ENCODE peak calls at places on chromosomes 7 and 10, in seven cellular contexts. S is EL, B is heart right ventricle, K is smooth muscle cell of the brain vasculature, R is HL-60, D is B cell, U is epithelial cell of esophagus. Q is an unnamed sample.

GRCh38 chr7:130897515-130898419 is 163.8 kb upstream of the KLF14 start:
- DNase-seq in U (no peak), D (peak), B (no peak), K (no peak), S (peak), R (no peak), Q (no peak)

GRCh38 chr7:74655324-74655723 is 2.2 kb upstream of the GTF2I start:
- DNase-seq in S (no peak), B (no peak), U (no peak), K (no peak), D (no peak), R (no peak), Q (no peak)

GRCh38 chr7:112484671-112485097 is 3.9 kb downstream of the LSMEM1 start:
- DNase-seq in K (peak), S (peak), U (peak), R (no peak), D (no peak), B (peak), Q (no peak)

GRCh38 chr7:14988941-14989340 is 86.4 kb upstream of the DGKB start:
- DNase-seq in K (no peak), D (no peak), U (no peak), B (no peak), S (no peak), R (no peak), Q (no peak)

GRCh38 chr10:35568483-35569015 is 36.6 kb upstream of the GJD4 start:
- DNase-seq in R (no peak), D (no peak), B (no peak), K (no peak), U (no peak), S (no peak), Q (no peak)

GRCh38 chr10:119189811-119190282 is 11.2 kb upstream of the PRDX3 start:
- DNase-seq in D (peak), R (no peak), B (no peak), K (no peak), S (peak), U (no peak), Q (no peak)

GRCh38 chr7:2260820-2261219 is 18.8 kb downstream of the NUDT1 start:
- DNase-seq in S (peak), U (peak), B (no peak), R (no peak), D (no peak), K (no peak), Q (no peak)

GRCh38 chr10:51700228-51700835 is 937 bp upstream of the CSTF2T start:
- DNase-seq in U (peak), B (peak), R (no peak), K (no peak), D (peak), S (no peak), Q (no peak)

GRCh38 chr10:2475711-2476110 is 591.6 kb upstream of the PFKP start:
- DNase-seq in R (no peak), D (no peak), U (no peak), S (no peak), B (no peak), K (no peak), Q (no peak)

GRCh38 chr10:132194726-132195125 is 8.0 kb downstream of the DPYSL4 start:
- DNase-seq in S (no peak), R (no peak), B (no peak), U (no peak), D (no peak), K (no peak), Q (no peak)

GRCh38 chr7:151783958-151784575 is 92.8 kb downstream of the PRKAG2 start:
- DNase-seq in S (no peak), R (no peak), B (no peak), U (no peak), D (no peak), K (no peak), Q (no peak)

GRCh38 chr10:59383436-59383835 is 21.1 kb upstream of the FAM13C start:
- DNase-seq in R (no peak), B (no peak), S (no peak), K (no peak), D (no peak), U (no peak), Q (no peak)

GRCh38 chr10:69679736-69680135 is 49.7 kb downstream of the FAM241B start:
- DNase-seq in D (no peak), B (no peak), K (no peak), R (no peak), S (no peak), U (no peak), Q (no peak)

GRCh38 chr7:123366991-123367390 is 167.2 kb upstream of the SLC13A1 start:
- DNase-seq in R (no peak), B (no peak), U (no peak), S (no peak), K (no peak), D (no peak), Q (no peak)

GRCh38 chr7:32937344-32938174 is 19.7 kb upstream of the FKBP9 start:
- DNase-seq in R (no peak), U (no peak), K (no peak), B (peak), S (peak), D (no peak), Q (no peak)

GRCh38 chr7:26399309-26399610 is 107.6 kb downstream of the SNX10 start:
- DNase-seq in S (no peak), B (no peak), K (no peak), U (no peak), D (no peak), R (no peak), Q (no peak)

GRCh38 chr7:9488555-9488954 is 1055.1 kb downstream of the NXPH1 start:
- DNase-seq in D (no peak), K (peak), S (peak), B (no peak), R (no peak), U (peak), Q (no peak)

GRCh38 chr10:5975641-5976473 is 1.5 kb downstream of the IL15RA start:
- DNase-seq in D (peak), K (no peak), U (no peak), S (peak), R (no peak), B (peak), Q (peak)

GRCh38 chr10:85658518-85658917 is 708.1 kb downstream of the GRID1 start:
- DNase-seq in B (no peak), U (no peak), K (no peak), D (no peak), S (no peak), R (no peak), Q (no peak)

GRCh38 chr7:132207211-132207610 is 369.1 kb downstream of the PLXNA4 start:
- DNase-seq in B (peak), K (no peak), R (no peak), D (no peak), U (no peak), S (no peak), Q (no peak)

GRCh38 chr7:129176853-129177369 is 11.5 kb upstream of the SMO start:
- DNase-seq in D (no peak), S (no peak), R (no peak), K (no peak), B (no peak), U (no peak), Q (no peak)

GRCh38 chr7:44261239-44261638 is 60.5 kb downstream of the YKT6 start:
- DNase-seq in R (no peak), K (no peak), D (peak), B (no peak), S (no peak), U (no peak), Q (no peak)

GRCh38 chr7:96380111-96380512 is 58.2 kb upstream of the SLC25A13 start:
- DNase-seq in U (no peak), S (no peak), R (no peak), B (peak), K (no peak), D (no peak), Q (no peak)

GRCh38 chr7:141742229-141742628 is 4.1 kb downstream of the SSBP1 start:
- DNase-seq in K (no peak), B (no peak), U (no peak), R (no peak), D (no peak), S (no peak), Q (no peak)

GRCh38 chr10:34433241-34434076 is 381.6 kb downstream of the PARD3 start:
- DNase-seq in B (no peak), R (no peak), D (no peak), S (peak), K (peak), U (no peak), Q (no peak)

GRCh38 chr7:88835147-88835728 is 39.7 kb upstream of the TEX47 start:
- DNase-seq in B (no peak), D (peak), K (peak), U (peak), S (peak), R (peak), Q (no peak)

GRCh38 chr10:90915141-90916075 is 5.5 kb downstream of the ANKRD1 start:
- DNase-seq in D (no peak), U (no peak), K (no peak), B (no peak), R (no peak), S (no peak), Q (no peak)

GRCh38 chr7:115728518-115728917 is 302.0 kb downstream of the TFEC start:
- DNase-seq in D (no peak), S (no peak), U (no peak), R (no peak), B (no peak), K (no peak), Q (no peak)

GRCh38 chr7:31763548-31763947 is 76.5 kb downstream of the PPP1R17 start:
- DNase-seq in R (no peak), S (no peak), K (no peak), U (no peak), D (no peak), B (no peak), Q (no peak)

GRCh38 chr7:157711353-157711888 is 374.6 kb downstream of the DNAJB6 start:
- DNase-seq in R (no peak), U (no peak), D (no peak), K (no peak), B (no peak), S (no peak), Q (no peak)

GRCh38 chr7:95687759-95688343 is 84.5 kb upstream of the DYNC1I1 start:
- DNase-seq in U (peak), K (peak), S (peak), D (no peak), B (peak), R (no peak), Q (no peak)

GRCh38 chr10:28202941-28203352 is 99.9 kb downstream of the MPP7 start:
- DNase-seq in R (no peak), U (no peak), K (no peak), S (peak), D (no peak), B (peak), Q (no peak)

GRCh38 chr10:79491171-79491835 is 21.0 kb upstream of the EIF5AL1 start:
- DNase-seq in S (no peak), B (no peak), K (no peak), R (no peak), D (no peak), U (peak), Q (no peak)

GRCh38 chr10:131943021-131943814 is 38.5 kb downstream of the BNIP3 start:
- DNase-seq in R (no peak), U (peak), K (no peak), S (no peak), B (no peak), D (no peak), Q (no peak)

GRCh38 chr10:109956454-109957091 is 33.3 kb upstream of the XPNPEP1 start:
- DNase-seq in S (peak), B (no peak), R (no peak), K (no peak), D (peak), U (peak), Q (no peak)

GRCh38 chr7:55565693-55566092 is 6.6 kb downstream of the VOPP1 start:
- DNase-seq in R (no peak), U (no peak), D (no peak), B (no peak), S (no peak), K (no peak), Q (no peak)

GRCh38 chr7:81004098-81004497 is 85.2 kb upstream of the SEMA3C start:
- DNase-seq in U (peak), B (no peak), D (no peak), S (peak), K (no peak), R (no peak), Q (no peak)

GRCh38 chr10:17816208-17816607 is 7.1 kb downstream of the MRC1 start:
- DNase-seq in R (no peak), U (no peak), D (no peak), B (no peak), S (no peak), K (no peak), Q (no peak)